ENCODE peak calls at places on chromosome 3, in four cellular contexts. T, X, O and A are unnamed samples.

GRCh38 chr3:142963266-142964149 is at the start of gene PAQR9:
- DNase-seq in O (no peak), X (no peak), T (peak; percentile 61), A (peak; percentile 72)

GRCh38 chr3:128487813-128488635 is 5.0 kb downstream of the GATA2 start:
- DNase-seq in O (no peak), X (peak; percentile 91), T (peak; percentile 46), A (no peak)

GRCh38 chr3:182671942-182672341 is 121.4 kb upstream of the ATP11B start:
- DNase-seq in O (no peak), T (peak; percentile 49), X (no peak), A (no peak)

GRCh38 chr3:188993140-188993539 is 178.6 kb upstream of the TPRG1 start:
- DNase-seq in T (no peak), O (no peak), X (no peak), A (no peak)

GRCh38 chr3:139326707-139327106 is 17.1 kb upstream of the MRPS22 start:
- DNase-seq in T (no peak), O (no peak), X (peak; percentile 75), A (no peak)

GRCh38 chr3:175211481-175211880 is 352.3 kb downstream of the NAALADL2 start:
- DNase-seq in X (no peak), T (no peak), O (no peak), A (no peak)

GRCh38 chr3:27532426-27532825 is 48.2 kb upstream of the SLC4A7 start:
- DNase-seq in X (no peak), O (no peak), T (no peak), A (no peak)

GRCh38 chr3:156474560-156475389 is 80.1 kb downstream of the SSR3 start:
- DNase-seq in X (no peak), O (no peak), T (no peak), A (no peak)

GRCh38 chr3:48469046-48469915 is 22.7 kb downstream of the ATRIP start:
- DNase-seq in X (no peak), O (no peak), T (no peak), A (no peak)

GRCh38 chr3:13579089-13579488 is 30.2 kb downstream of the FBLN2 start:
- DNase-seq in O (no peak), T (no peak), X (no peak), A (no peak)

GRCh38 chr3:114839476-114839875 is 307.6 kb downstream of the ZBTB20 start:
- DNase-seq in X (no peak), T (no peak), O (no peak), A (no peak)

GRCh38 chr3:151816091-151816604 is 2.2 kb downstream of the AADAC start:
- DNase-seq in X (no peak), T (no peak), O (no peak), A (no peak)

GRCh38 chr3:37646865-37647264 is 214.8 kb upstream of the CTDSPL start:
- DNase-seq in O (no peak), T (no peak), X (no peak), A (no peak)

GRCh38 chr3:29338377-29338776 is 57.5 kb downstream of the RBMS3 start:
- DNase-seq in X (no peak), T (no peak), O (no peak), A (no peak)

GRCh38 chr3:115785782-115786181 is 162.5 kb downstream of the GAP43 start:
- DNase-seq in X (no peak), O (no peak), T (no peak), A (no peak)

GRCh38 chr3:78889345-78889744 is 878.5 kb downstream of the ROBO1 start:
- DNase-seq in X (no peak), O (no peak), T (no peak), A (no peak)

GRCh38 chr3:143436231-143436930 is 316.8 kb downstream of the CHST2 start:
- DNase-seq in X (no peak), O (no peak), T (no peak), A (no peak)

GRCh38 chr3:59817511-59817910 is 767.7 kb upstream of the CFAP20DC start:
- DNase-seq in O (no peak), X (no peak), T (no peak), A (no peak)

GRCh38 chr3:170038434-170039110 is 777 bp downstream of the GPR160 start:
- DNase-seq in T (no peak), O (peak; percentile 20), X (no peak), A (peak; percentile 50)

GRCh38 chr3:190225186-190225692 is 97.0 kb downstream of the CLDN1 start:
- DNase-seq in T (no peak), X (no peak), O (no peak), A (no peak)

GRCh38 chr3:57434041-57434440 is 110.1 kb downstream of the DNAH12 start:
- DNase-seq in O (no peak), X (no peak), T (no peak), A (no peak)

GRCh38 chr3:189629803-189630455 is 1.3 kb upstream of the TP63 start:
- DNase-seq in O (no peak), T (no peak), X (no peak), A (no peak)

GRCh38 chr3:42829083-42829627 is 19.9 kb downstream of the ACKR2 start:
- DNase-seq in O (no peak), X (peak; percentile 34), T (no peak), A (no peak)

GRCh38 chr3:4584537-4585249 is 91.5 kb downstream of the ITPR1 start:
- DNase-seq in T (no peak), X (no peak), O (no peak), A (no peak)
- TF ChIP-seq CTCF in T (peak; percentile 33), X (peak; percentile 49), O (no peak), A (no peak)

GRCh38 chr3:62229908-62230307 is 143.4 kb downstream of the FEZF2 start:
- DNase-seq in O (no peak), X (no peak), T (no peak), A (no peak)
- TF ChIP-seq CTCF in O (no peak), X (no peak), T (peak; percentile 35), A (peak; percentile 40)

DNA sequence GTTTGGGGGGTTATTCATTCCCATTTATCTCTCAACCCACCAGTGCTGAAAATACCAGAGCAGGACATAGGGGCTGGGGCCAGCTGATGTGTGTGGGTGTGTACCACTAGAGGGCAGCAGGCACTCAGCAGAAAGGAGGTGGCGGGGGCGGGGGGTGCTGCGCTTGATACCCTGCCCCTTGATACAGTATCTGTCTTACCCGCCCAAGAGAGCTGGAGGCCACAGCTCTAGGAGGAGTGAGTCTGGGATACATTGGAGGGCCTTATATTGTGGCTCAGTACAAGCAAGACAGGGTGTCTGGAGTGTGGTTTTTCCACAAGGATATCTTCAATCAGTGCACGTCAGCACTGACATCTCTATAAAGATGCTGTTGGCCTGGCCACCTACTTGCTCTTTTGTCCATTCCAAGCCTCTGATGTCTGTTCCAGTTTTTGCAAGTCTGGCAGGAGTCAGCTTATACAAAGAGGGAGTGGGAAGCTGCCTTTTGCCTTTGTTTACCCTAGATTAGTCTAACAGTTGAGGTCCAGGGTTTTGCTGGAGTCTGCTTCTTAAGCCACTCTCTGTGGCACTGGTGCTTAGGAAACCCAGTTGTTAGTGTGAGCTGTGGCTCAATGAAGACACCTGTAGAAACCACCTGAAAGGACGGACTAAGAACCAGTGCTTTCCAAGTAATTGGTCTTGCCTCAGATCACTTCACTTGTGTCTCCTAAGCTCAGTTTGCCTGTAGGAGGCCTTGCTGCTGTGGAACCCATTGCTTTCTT is 1.5 kb upstream of the RBM15B start:
- DNase-seq in X (peak; percentile 83), O (peak; percentile 33), T (no peak), A (no peak)
- TF ChIP-seq CTCF in X (peak; percentile 73), O (peak; percentile 82), T (peak; percentile 75), A (peak; percentile 64)

DNA sequence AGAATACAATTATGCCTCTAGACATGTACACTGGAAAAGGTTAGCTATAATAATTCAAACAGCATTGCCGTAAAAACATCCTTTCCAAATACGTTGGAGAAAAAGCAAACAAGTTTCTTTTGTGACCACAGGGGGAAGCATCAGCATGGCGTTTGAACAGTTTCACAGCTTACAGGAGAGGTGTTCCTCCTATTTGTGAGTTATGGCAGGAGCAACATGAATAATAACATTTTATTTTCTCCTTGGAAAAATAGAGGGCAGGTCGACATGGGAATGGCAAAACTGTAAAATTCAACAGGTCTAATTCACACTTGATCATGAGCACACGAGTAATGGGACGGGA is 39.7 kb upstream of the GADL1 start:
- DNase-seq in O (no peak), X (no peak), T (no peak), A (no peak)
- TF ChIP-seq CTCF in O (peak; percentile 31), X (peak; percentile 59), T (peak; percentile 49), A (peak; percentile 58)

DNA sequence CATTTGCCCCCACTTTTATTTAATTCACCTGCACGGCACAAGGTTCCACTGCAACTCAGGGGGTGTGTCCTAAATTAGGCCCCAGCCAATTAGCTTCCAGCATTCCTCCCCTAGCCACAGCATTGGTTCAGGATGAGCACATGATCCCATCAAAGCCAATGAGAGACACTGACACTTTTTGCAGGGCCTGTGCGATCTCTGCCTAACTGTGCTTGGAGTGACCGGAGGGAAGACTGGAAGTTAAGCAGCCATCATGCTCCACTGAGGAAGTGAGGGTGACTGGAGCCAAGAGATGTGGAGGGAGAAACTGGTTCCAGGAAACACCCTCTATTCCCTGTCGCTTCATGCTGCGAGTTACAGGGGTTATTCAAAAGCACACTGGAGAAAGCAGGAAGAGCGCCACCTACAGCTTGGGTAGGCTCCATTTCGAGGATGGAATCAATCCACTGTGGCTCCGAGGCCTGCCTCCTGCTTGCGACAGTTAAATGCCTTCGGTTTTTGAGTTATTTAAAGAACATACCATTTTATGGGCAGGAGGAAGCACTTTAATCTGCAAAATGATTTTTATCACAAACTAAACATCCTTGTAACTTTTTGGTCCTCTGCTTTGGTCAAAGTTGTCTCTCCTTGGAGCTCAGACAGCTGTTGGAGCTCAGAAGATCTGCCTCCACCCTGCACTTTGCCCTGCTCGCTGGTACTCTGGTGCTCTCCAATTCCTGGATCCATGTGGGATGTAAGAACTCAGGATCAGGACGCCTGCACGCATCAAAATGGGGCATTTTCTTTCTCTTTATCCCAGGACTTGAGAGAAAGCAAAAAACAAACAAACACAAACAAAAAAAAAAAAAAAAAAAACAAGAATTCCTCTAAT is 122.4 kb upstream of the WNT5A start:
- DNase-seq in T (no peak), O (no peak), X (no peak), A (no peak)
- TF ChIP-seq CTCF in T (no peak), O (no peak), X (no peak), A (no peak)

DNA sequence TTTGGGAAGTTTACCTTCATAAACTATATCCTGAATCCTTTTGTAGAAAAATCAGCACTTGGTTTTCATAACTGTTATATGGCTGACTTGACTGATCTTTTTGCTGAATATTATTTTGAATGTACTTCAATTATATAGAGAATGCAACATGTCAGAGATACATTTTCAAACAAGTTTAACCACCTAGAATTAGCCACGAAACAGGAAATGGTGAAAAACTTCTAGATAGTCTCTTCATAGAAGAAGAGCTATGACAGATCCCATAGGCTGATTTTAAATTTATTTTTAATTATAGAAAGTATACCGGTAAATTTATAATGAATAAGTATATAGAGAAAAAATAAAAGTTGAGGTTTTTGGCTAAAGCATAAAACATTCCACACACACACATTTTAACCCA is 436.8 kb upstream of the DPPA4 start:
- DNase-seq in T (no peak), X (no peak), O (no peak), A (no peak)
- TF ChIP-seq CTCF in T (no peak), X (no peak), O (no peak), A (no peak)